ENCODE peak calls at places on chromosomes 2 and 18, in ten cellular contexts. H is spleen; N is stomach; E is CD8-positive, alpha-beta T cell; S is GM23248; G is GM12878; R is astrocyte; M is HCT116; T is IMR-90; A is left ventricle myocardium inferior. P is an unnamed sample. For H3K4me1 and H3K9me3, the result is how much of the 10 kb centered on the place peaks cover.

GRCh38 chr2:235500761-235501662 is 7.2 kb downstream of the AGAP1 start:
- DNase-seq in H (no peak), N (no peak), E (no peak), S (peak), G (no peak), R (peak), M (no peak), T (peak), A (no peak), P (no peak)

GRCh38 chr2:12005886-12006681 is 259.7 kb downstream of the LPIN1 start:
- DNase-seq in H (no peak), N (peak), E (peak), S (no peak), G (peak), R (peak), M (no peak), T (no peak), A (no peak), P (peak)

GRCh38 chr18:77106331-77106730 is 26.3 kb downstream of the MBP start:
- DNase-seq in H (no peak), N (no peak), E (peak), S (no peak), G (no peak), R (no peak), M (no peak), T (no peak), A (no peak), P (no peak)

GRCh38 chr2:33292063-33292462 is 184.4 kb upstream of the RASGRP3 start:
- DNase-seq in H (no peak), N (no peak), E (no peak), S (no peak), G (no peak), R (no peak), M (no peak), T (no peak), A (no peak), P (no peak)

GRCh38 chr2:218149865-218150264 is 16.9 kb downstream of the CXCR1 start:
- DNase-seq in H (no peak), N (no peak), E (no peak), S (no peak), G (peak), R (no peak), M (no peak), T (no peak), A (no peak), P (no peak)

GRCh38 chr2:40606862-40607261 is 155.0 kb upstream of the SLC8A1 start:
- DNase-seq in H (no peak), N (no peak), E (no peak), S (peak), G (no peak), R (peak), M (no peak), T (peak), A (no peak), P (no peak)

GRCh38 chr2:73952499-73953446 is 26.1 kb downstream of the DGUOK start:
- DNase-seq in H (no peak), N (no peak), E (no peak), S (peak), G (no peak), R (peak), M (no peak), T (peak), A (no peak), P (peak)

GRCh38 chr2:73986085-73986680 is 1.5 kb downstream of the TET3 start:
- DNase-seq in H (peak), N (peak), E (no peak), S (no peak), G (no peak), R (no peak), M (no peak), T (no peak), A (no peak), P (no peak)

GRCh38 chr2:207782238-207783030 is 12.7 kb upstream of the FZD5 start:
- DNase-seq in H (no peak), N (peak), E (no peak), S (no peak), G (no peak), R (no peak), M (no peak), T (no peak), A (no peak), P (no peak)

GRCh38 chr2:151040036-151040435 is 221.6 kb downstream of the RBM43 start:
- DNase-seq in H (no peak), N (no peak), E (no peak), S (peak), G (no peak), R (peak), M (no peak), T (peak), A (no peak), P (no peak)

GRCh38 chr18:54130177-54130576 is 94.3 kb downstream of the MBD2 start:
- DNase-seq in H (no peak), N (no peak), E (no peak), S (peak), G (no peak), R (no peak), M (no peak), T (peak), A (no peak), P (no peak)

GRCh38 chr2:107264184-107264583 is 378.2 kb upstream of the ST6GAL2 start:
- DNase-seq in H (no peak), N (no peak), E (no peak), S (no peak), G (no peak), R (no peak), M (no peak), T (no peak), A (no peak), P (no peak)

GRCh38 chr18:50424877-50425690 is 50.2 kb downstream of the SKA1 start:
- DNase-seq in H (no peak), N (peak), E (no peak), S (no peak), G (no peak), R (peak), M (no peak), T (peak), A (peak), P (no peak)

GRCh38 chr2:149129433-149129832 is 90.9 kb downstream of the LYPD6B start:
- DNase-seq in H (no peak), N (no peak), E (no peak), S (peak), G (no peak), R (peak), M (no peak), T (no peak), A (no peak), P (no peak)

GRCh38 chr2:136765736-136766323 is 485 bp downstream of the THSD7B start:
- DNase-seq in H (no peak), N (no peak), E (no peak), S (peak), G (no peak), R (no peak), M (no peak), T (no peak), A (no peak), P (no peak)

GRCh38 chr2:1162768-1163584 is 212.3 kb downstream of the SNTG2 start:
- DNase-seq in H (no peak), N (no peak), E (peak), S (no peak), G (no peak), R (no peak), M (no peak), T (no peak), A (peak), P (no peak)

GRCh38 chr2:27322301-27322765 is 564 bp downstream of the MPV17 start:
- DNase-seq in H (peak), N (no peak), E (no peak), S (peak), G (no peak), R (no peak), M (no peak), T (peak), A (no peak), P (no peak)

GRCh38 chr2:168244318-168244717 is 3.1 kb downstream of the STK39 start:
- DNase-seq in H (peak), N (peak), E (peak), S (no peak), G (no peak), R (no peak), M (no peak), T (no peak), A (peak), P (peak)

GRCh38 chr2:56522605-56523089 is 338.9 kb downstream of the CCDC85A start:
- DNase-seq in H (no peak), N (peak), E (no peak), S (peak), G (no peak), R (peak), M (no peak), T (peak), A (peak), P (no peak)

GRCh38 chr2:45014016-45014702 is 4.9 kb upstream of the SIX2 start:
- DNase-seq in H (no peak), N (peak), E (no peak), S (peak), G (no peak), R (no peak), M (no peak), T (no peak), A (peak), P (peak)

GRCh38 chr2:62426005-62426912 is 79.7 kb downstream of the TMEM17 start:
- DNase-seq in H (no peak), N (no peak), E (no peak), S (no peak), G (no peak), R (no peak), M (no peak), T (no peak), A (no peak), P (no peak)

GRCh38 chr2:216658702-216659231 is 25.5 kb downstream of the IGFBP2 start:
- DNase-seq in H (no peak), N (no peak), E (no peak), S (peak), G (no peak), R (no peak), M (no peak), T (no peak), A (no peak), P (no peak)

GRCh38 chr2:46967990-46968647 is 52.5 kb upstream of the MCFD2 start:
- DNase-seq in H (no peak), N (peak), E (no peak), S (peak), G (no peak), R (peak), M (peak), T (peak), A (peak), P (no peak)

GRCh38 chr2:16626497-16626896 is 39.1 kb downstream of the CYRIA start:
- DNase-seq in H (no peak), N (no peak), E (no peak), S (peak), G (no peak), R (peak), M (no peak), T (peak), A (no peak), P (no peak)

GRCh38 chr2:121260370-121261154 is 24.4 kb downstream of the TFCP2L1 start:
- DNase-seq in H (peak), N (peak), E (no peak), S (no peak), G (no peak), R (no peak), M (no peak), T (no peak), A (no peak), P (no peak)

GRCh38 chr2:212484563-212485080 is 54.0 kb downstream of the ERBB4 start:
- DNase-seq in H (no peak), N (no peak), E (no peak), S (peak), G (no peak), R (peak), M (no peak), T (no peak), A (no peak), P (no peak)

GRCh38 chr2:190657474-190658252 is 8.8 kb downstream of the NAB1 start:
- DNase-seq in H (no peak), N (no peak), E (no peak), S (no peak), G (no peak), R (no peak), M (no peak), T (no peak), A (no peak), P (no peak)
- H3K4me1 ChIP-seq in H (half or more), N (half or more), E (under half), S (under half), G (under half), R (under half), M (under half), T (under half), A (half or more), P (under half)

DNA sequence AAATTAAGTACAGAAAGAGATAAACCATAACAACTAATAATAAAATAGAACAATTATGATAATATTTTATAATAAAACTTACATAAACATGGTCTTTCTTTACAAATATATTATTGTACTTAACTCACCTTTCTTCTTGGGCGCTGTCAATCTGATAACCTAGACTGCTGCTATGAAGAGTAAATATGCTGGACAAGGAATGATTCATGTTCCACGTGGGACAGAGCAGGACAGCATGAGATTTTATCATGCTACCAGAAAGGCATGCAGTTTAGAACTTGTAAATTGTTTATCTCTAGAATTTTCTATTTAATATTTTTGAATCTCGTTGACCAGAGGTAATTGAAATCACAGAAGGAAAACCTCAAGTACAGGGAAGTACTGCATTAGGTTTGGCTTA is 210.7 kb downstream of the ANKRD30B start:
- DNase-seq in H (no peak), N (no peak), E (no peak), S (no peak), G (no peak), R (no peak), M (no peak), T (no peak), A (no peak), P (no peak)
- H3K9me3 ChIP-seq in H (under half), N (under half), E (under half), S (under half), G (under half), R (under half), M (under half), T (under half), A (under half), P (under half)

DNA sequence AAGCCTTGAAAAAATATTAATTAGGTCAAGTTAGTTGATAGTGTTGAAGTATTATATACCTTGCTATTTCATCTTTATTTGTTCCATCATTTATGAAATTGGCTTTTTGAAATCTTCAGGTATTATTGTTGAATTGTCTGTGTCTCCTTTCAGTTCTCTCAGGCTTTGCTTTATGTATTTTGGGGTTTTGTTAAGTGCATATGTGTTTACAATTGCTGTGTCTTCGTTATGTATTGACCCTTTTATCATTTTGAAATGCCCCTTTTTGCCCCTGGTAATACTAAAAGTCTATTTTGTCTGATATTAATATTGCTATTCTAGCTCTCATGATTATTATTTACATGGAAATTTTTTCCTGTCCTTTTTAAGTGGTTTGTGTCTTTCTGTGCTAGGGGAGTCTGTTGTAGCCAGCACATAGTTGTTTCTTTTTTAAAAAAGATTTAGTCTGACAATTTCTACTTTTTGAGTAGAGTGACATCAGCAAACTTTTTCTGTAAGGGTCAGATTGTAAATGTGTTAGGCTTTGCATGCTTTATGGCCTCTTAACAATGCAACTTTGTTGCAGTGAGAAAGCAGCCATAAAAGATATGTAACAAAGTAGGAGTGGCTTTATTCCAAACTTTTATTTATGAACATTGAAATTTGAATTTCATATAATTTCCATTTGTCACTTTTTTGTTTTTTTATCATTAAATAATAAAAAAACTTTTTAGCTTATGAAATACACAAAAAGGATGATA is 19.9 kb downstream of the SOCS6 start:
- DNase-seq in H (no peak), N (no peak), E (no peak), S (no peak), G (no peak), R (no peak), M (no peak), T (no peak), A (no peak), P (no peak)
- H3K4me3 ChIP-seq in H (no peak), N (no peak), E (no peak), S (no peak), G (no peak), R (no peak), M (no peak), T (no peak), A (no peak), P (no peak)

DNA sequence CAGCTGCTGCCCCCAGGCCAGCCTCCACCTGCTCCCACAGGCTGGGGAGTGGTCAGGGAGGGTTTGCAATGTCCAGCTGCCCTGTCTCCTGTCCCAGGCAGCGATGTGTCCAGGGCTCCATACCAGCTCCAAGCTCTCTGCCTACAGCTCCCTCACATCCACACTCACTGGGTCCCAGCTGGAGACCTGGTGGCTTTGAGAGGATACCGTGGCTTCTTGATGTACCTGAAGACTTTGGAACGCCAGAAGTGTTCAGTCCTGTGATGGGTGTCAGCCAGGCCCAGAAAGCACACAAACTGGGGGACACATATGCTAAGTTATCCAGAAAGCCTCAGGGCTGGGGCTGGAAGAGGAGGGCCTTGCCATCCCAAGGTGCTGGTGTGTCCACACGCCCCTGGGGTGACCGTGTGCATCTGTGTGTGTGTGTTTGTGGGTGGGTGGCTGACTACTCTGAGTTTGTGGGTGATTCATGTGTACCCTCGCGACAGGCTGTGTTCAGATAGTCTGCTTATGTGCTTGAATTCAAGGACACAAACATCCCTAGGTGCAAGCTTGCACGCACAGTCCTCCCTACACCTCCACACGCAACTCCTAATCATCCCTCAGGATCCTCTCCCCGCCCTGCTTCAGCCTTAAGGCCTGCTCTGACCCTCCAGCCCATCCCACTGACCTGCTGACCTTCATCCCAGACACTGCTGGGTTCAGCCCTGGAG is 33.3 kb downstream of the ZFP36L2 start:
- DNase-seq in H (no peak), N (no peak), E (no peak), S (no peak), G (no peak), R (no peak), M (no peak), T (no peak), A (no peak), P (no peak)
- H3K4me1 ChIP-seq in H (half or more), N (under half), E (half or more), S (under half), G (under half), R (under half), M (under half), T (under half), A (under half), P (under half)

GRCh38 chr2:127370010-127370409 is 17.8 kb downstream of the MAP3K2 start:
- DNase-seq in H (no peak), N (no peak), E (no peak), S (no peak), G (no peak), R (no peak), M (no peak), T (no peak), A (no peak), P (peak)

GRCh38 chr2:127373362-127374083 is 14.3 kb downstream of the MAP3K2 start:
- DNase-seq in H (no peak), N (no peak), E (no peak), S (no peak), G (no peak), R (no peak), M (no peak), T (no peak), A (no peak), P (no peak)

GRCh38 chr2:127365211-127365643 is 22.5 kb downstream of the MAP3K2 start:
- DNase-seq in H (no peak), N (no peak), E (no peak), S (no peak), G (no peak), R (no peak), M (no peak), T (peak), A (no peak), P (peak)

GRCh38 chr2:127376265-127376664 is 11.5 kb downstream of the MAP3K2 start:
- DNase-seq in H (no peak), N (no peak), E (no peak), S (no peak), G (no peak), R (no peak), M (no peak), T (no peak), A (no peak), P (no peak)

DNA sequence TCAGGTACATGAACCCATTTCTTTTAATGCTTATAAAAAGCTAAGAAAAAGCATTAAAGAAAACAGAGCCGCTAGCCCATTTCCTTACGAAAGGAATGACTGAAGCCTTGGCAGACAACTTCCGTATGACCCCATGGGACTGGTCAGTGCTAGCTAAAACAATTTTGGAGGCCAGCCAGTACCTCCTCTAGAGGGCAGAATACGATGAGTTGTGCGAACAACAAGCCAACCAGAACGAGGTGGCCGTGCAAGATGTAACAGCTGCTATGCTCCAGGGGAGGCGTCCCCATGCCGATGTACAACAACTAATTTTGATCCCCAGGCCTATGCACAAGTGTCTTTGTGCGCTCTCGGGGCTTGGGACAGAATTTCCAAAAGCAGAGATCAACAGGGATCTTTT is 16.7 kb downstream of the MAP3K2 start:
- DNase-seq in H (no peak), N (no peak), E (no peak), S (no peak), G (no peak), R (no peak), M (peak), T (no peak), A (peak), P (peak)
- H3K9me3 ChIP-seq in H (under half), N (under half), E (under half), S (under half), G (under half), R (under half), M (under half), T (under half), A (under half), P (under half)

DNA sequence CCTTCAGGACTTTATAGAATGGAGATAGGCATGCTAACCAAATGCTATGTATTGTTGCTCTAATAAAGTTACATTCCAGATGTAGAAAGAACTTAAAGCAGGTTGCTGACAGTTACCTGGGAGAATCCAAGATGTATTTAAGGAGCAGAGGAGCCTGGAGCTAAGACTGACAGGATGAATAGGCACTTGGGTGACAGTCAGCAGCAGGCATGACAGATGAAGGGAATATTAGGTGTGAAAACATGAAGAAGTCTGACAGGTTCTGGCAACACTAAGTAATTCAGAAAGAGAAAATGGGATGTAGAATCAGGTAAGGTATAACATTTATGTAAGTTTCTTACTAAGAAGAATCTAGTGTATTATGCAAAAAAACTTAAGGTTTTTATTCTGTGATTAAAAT is 232.0 kb downstream of the DSC3 start:
- DNase-seq in H (no peak), N (no peak), E (no peak), S (no peak), G (no peak), R (no peak), M (no peak), T (no peak), A (no peak), P (no peak)
- H3K4me3 ChIP-seq in H (no peak), N (no peak), E (no peak), S (no peak), G (no peak), R (no peak), M (no peak), T (no peak), A (no peak), P (no peak)